ENCODE peak calls at places on chromosome X, in five cellular contexts. I is iPS-NIHi11; S is transverse colon; M is T-helper 2 cell treated with Interferon-gamma antibody and Interleukin-4, amounts not matched to agents 5 μg/mL and 100 μg/mL, for 36 hours; F is GDM1. X is an unnamed sample.

GRCh38 chrX:136130931-136131843 is 16.1 kb upstream of the FHL1 start:
- DNase-seq in I (no peak), S (no peak), M (peak; percentile 8), F (no peak), X (peak; percentile 17)

GRCh38 chrX:102712967-102713677 is 874 bp downstream of the GPRASP2 start:
- DNase-seq in I (peak; percentile 25), S (peak; percentile 55), M (no peak), F (no peak), X (no peak)

GRCh38 chrX:68721546-68721945 is 74.1 kb downstream of the STARD8 start:
- DNase-seq in I (no peak), S (no peak), M (no peak), F (no peak), X (no peak)

GRCh38 chrX:130738638-130739195 is 164.3 kb downstream of the ENOX2 start:
- DNase-seq in I (peak; percentile 17), S (no peak), M (no peak), F (no peak), X (peak; percentile 3)

GRCh38 chrX:65697915-65698796 is 30.7 kb downstream of the MSN start:
- DNase-seq in I (no peak), S (peak; percentile 66), M (peak; percentile 76), F (peak; percentile 97), X (no peak)

GRCh38 chrX:57447856-57448255 is 144.0 kb upstream of the ZXDB start:
- DNase-seq in I (no peak), S (no peak), M (no peak), F (no peak), X (no peak)

GRCh38 chrX:95721011-95721410 is 963.6 kb upstream of the DIAPH2 start:
- DNase-seq in I (no peak), S (no peak), M (no peak), F (no peak), X (no peak)

GRCh38 chrX:136954930-136955329 is 74.4 kb upstream of the RBMX start:
- DNase-seq in I (no peak), S (no peak), M (no peak), F (no peak), X (peak; percentile 9)

GRCh38 chrX:72255445-72255844 is 16.6 kb upstream of the ERCC6L start:
- DNase-seq in I (peak; percentile 45), S (no peak), M (no peak), F (no peak), X (no peak)

GRCh38 chrX:154411322-154411980 is at the start of gene TAFAZZIN:
- DNase-seq in I (peak; percentile 83), S (peak; percentile 84), M (peak; percentile 76), F (peak; percentile 59), X (no peak)

GRCh38 chrX:12843668-12844279 is 23.1 kb upstream of the TLR7 start:
- DNase-seq in I (no peak), S (no peak), M (no peak), F (no peak), X (no peak)

GRCh38 chrX:54695231-54695630 is 102.8 kb downstream of the ITIH6 start:
- DNase-seq in I (no peak), S (no peak), M (no peak), F (no peak), X (no peak)

GRCh38 chrX:39985551-39985950 is 112.2 kb downstream of the BCOR start:
- DNase-seq in I (no peak), S (no peak), M (no peak), F (no peak), X (no peak)

GRCh38 chrX:103120748-103121147 is 27.8 kb upstream of the NXF3 start:
- DNase-seq in I (no peak), S (no peak), M (no peak), F (no peak), X (no peak)

GRCh38 chrX:150872773-150873336 is 25.6 kb downstream of the CD99L2 start:
- DNase-seq in I (no peak), S (no peak), M (no peak), F (no peak), X (no peak)

GRCh38 chrX:2664497-2664896 is 26.6 kb upstream of the CD99 start:
- DNase-seq in I (no peak), S (no peak), M (no peak), F (no peak), X (peak; percentile 55)

GRCh38 chrX:74383611-74384010 is 37.7 kb upstream of the SLC16A2 start:
- DNase-seq in I (peak; percentile 51), S (peak; percentile 11), M (peak; percentile 4), F (no peak), X (peak; percentile 20)

GRCh38 chrX:2498781-2499302 is 1.9 kb downstream of the DHRSX start:
- DNase-seq in I (no peak), S (peak; percentile 46), M (no peak), F (no peak), X (no peak)

GRCh38 chrX:10903518-10903917 is 207.6 kb upstream of the HCCS start:
- DNase-seq in I (no peak), S (no peak), M (no peak), F (no peak), X (no peak)

GRCh38 chrX:138014577-138014976 is 448.6 kb downstream of the ZIC3 start:
- DNase-seq in I (no peak), S (no peak), M (no peak), F (no peak), X (no peak)

GRCh38 chrX:5829060-5829459 is 399.6 kb downstream of the NLGN4X start:
- DNase-seq in I (no peak), S (no peak), M (no peak), F (no peak), X (no peak)

GRCh38 chrX:48972214-48973164 is 845 bp upstream of the KCND1 start:
- DNase-seq in I (peak; percentile 56), S (peak; percentile 42), M (peak; percentile 9), F (peak; percentile 21), X (no peak)